ENCODE peak calls at places on chromosome 10, in six cellular contexts. R, N, G, K, J and T are unnamed samples.
A peak's percentile ranks its signal among the peaks of the same experiment; 100 is the strongest.

GRCh38 chr10:49220679-49221078 is 32.5 kb upstream of the TMEM273 start:
- DNase-seq in N (no peak), J (no peak), K (no peak), G (no peak), R (no peak), T (no peak)

GRCh38 chr10:29554660-29555059 is 80.1 kb downstream of the SVIL start:
- DNase-seq in K (no peak), N (peak; percentile 43), G (peak; percentile 81), R (no peak), J (peak; percentile 60), T (no peak)

GRCh38 chr10:98168147-98168546 is 33.7 kb downstream of the R3HCC1L start:
- DNase-seq in R (no peak), G (no peak), N (no peak), K (no peak), J (peak; percentile 9), T (no peak)

GRCh38 chr10:16777473-16778370 is 39.5 kb downstream of the RSU1 start:
- DNase-seq in G (peak; percentile 64), N (peak; percentile 63), R (peak; percentile 79), K (no peak), J (peak; percentile 64), T (peak; percentile 64)

GRCh38 chr10:93299606-93300353 is 182.4 kb downstream of the MYOF start:
- DNase-seq in K (no peak), R (peak; percentile 29), J (no peak), G (no peak), N (peak; percentile 74), T (no peak)

GRCh38 chr10:60140681-60141632 is 234.6 kb upstream of the CCDC6 start:
- DNase-seq in J (peak; percentile 97), K (peak; percentile 84), G (peak; percentile 90), R (peak; percentile 57), N (peak; percentile 13), T (peak; percentile 77)

GRCh38 chr10:47035447-47036337 is 124.5 kb downstream of the PTPN20 start:
- DNase-seq in R (no peak), N (no peak), K (no peak), J (no peak), G (no peak), T (no peak)

GRCh38 chr10:107701947-107702346 is 537.4 kb upstream of the SORCS1 start:
- DNase-seq in N (peak; percentile 7), R (no peak), J (peak; percentile 3), G (peak; percentile 21), K (no peak), T (no peak)

GRCh38 chr10:78977761-78978305 is 90.9 kb upstream of the ZMIZ1 start:
- DNase-seq in G (peak; percentile 97), N (peak; percentile 79), K (no peak), J (peak; percentile 48), R (peak; percentile 71), T (no peak)

GRCh38 chr10:36381748-36382147 is 739.7 kb upstream of the FZD8 start:
- DNase-seq in K (no peak), N (no peak), J (no peak), R (no peak), G (no peak), T (no peak)

GRCh38 chr10:77310288-77310687 is 327.3 kb downstream of the KCNMA1 start:
- DNase-seq in G (no peak), N (no peak), J (peak; percentile 41), R (no peak), K (no peak), T (no peak)

GRCh38 chr10:326350-326749 is 191.1 kb downstream of the ZMYND11 start:
- DNase-seq in G (peak; percentile 58), N (no peak), K (no peak), R (no peak), J (no peak), T (no peak)

GRCh38 chr10:22662693-22663330 is 51.6 kb downstream of the PIP4K2A start:
- DNase-seq in K (no peak), R (no peak), J (no peak), N (no peak), G (no peak), T (no peak)

GRCh38 chr10:131673396-131673795 is 227.4 kb upstream of the PPP2R2D start:
- DNase-seq in J (no peak), K (no peak), N (no peak), G (no peak), R (no peak), T (no peak)

GRCh38 chr10:77531441-77532001 is 106.1 kb downstream of the KCNMA1 start:
- DNase-seq in J (no peak), G (peak; percentile 92), R (peak; percentile 42), K (no peak), N (peak; percentile 92), T (no peak)

GRCh38 chr10:118567701-118568248 is 27.7 kb downstream of the PRLHR start:
- DNase-seq in J (no peak), G (no peak), R (no peak), N (no peak), K (no peak), T (no peak)

GRCh38 chr10:31359979-31360378 is 41.0 kb downstream of the ZEB1 start:
- DNase-seq in R (no peak), N (no peak), J (no peak), G (no peak), K (no peak), T (no peak)

GRCh38 chr10:89535185-89536012 is at the start of gene SLC16A12:
- DNase-seq in K (peak; percentile 75), R (peak; percentile 23), G (peak; percentile 33), J (peak; percentile 74), N (no peak), T (peak; percentile 59)

GRCh38 chr10:116312534-116312933 is 11.7 kb upstream of the CCDC172 start:
- DNase-seq in J (no peak), N (no peak), R (no peak), G (no peak), K (no peak), T (no peak)

GRCh38 chr10:86172296-86172695 is 194.3 kb downstream of the GRID1 start:
- DNase-seq in J (no peak), N (no peak), G (no peak), K (no peak), R (no peak), T (no peak)

GRCh38 chr10:15369642-15370211 is 1.4 kb downstream of the FAM171A1 start:
- DNase-seq in K (peak; percentile 42), G (peak; percentile 35), N (no peak), R (no peak), J (no peak), T (no peak)

GRCh38 chr10:116771101-116771705 is 28.8 kb upstream of the HSPA12A start:
- DNase-seq in J (no peak), G (peak; percentile 97), R (peak; percentile 95), N (peak; percentile 95), K (no peak), T (no peak)

GRCh38 chr10:88670497-88670896 is 6.3 kb downstream of the LIPF start:
- DNase-seq in G (no peak), J (no peak), R (no peak), K (no peak), N (no peak), T (no peak)

GRCh38 chr10:958106-958505 is 26.6 kb upstream of the LARP4B start:
- DNase-seq in K (no peak), J (no peak), N (no peak), R (no peak), G (no peak), T (no peak)

GRCh38 chr10:86315543-86315942 is 51.1 kb downstream of the GRID1 start:
- DNase-seq in K (no peak), R (no peak), N (no peak), G (no peak), J (no peak), T (no peak)

DNA sequence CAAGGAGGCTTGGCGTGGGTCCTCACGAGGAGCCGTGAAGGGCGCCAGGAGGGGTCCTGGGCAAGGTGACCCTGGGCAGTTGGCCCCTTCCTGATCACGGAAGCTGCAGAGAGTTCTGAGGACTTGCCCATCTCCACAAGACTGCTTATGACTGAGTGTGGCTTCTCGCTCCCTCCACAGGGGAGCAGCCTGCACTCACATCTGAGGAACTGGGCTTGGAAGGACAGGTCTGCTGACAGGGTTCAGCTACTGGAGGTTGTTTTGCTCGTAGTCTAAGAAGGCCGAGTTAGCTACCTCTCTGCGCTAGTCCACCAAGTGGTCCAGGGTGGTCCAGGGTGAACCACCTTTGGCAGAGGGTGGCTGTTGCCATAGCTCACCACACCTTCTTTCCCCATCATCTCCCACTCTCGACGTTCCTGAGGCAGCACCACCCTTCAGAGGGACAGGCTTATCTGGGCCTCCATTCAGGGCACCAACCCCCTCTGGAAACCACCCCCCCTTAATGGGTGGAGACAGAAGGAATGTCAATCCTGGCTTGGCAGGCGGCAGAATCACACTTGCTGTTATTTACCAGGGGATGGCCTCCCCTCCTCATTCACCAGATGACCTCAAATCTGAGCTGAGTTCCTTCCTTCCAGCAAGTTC is 38.2 kb downstream of the FAM53B start:
- DNase-seq in N (no peak), J (peak; percentile 44), G (no peak), R (no peak), K (no peak), T (no peak)
- H2BK5ac ChIP-seq in N (no peak overlapping the region), J (no peak overlapping the region), G (no peak overlapping the region), R (no peak overlapping the region), K (no peak overlapping the region), T (no peak overlapping the region)

GRCh38 chr10:28381465-28381864 is 78.6 kb upstream of the MPP7 start:
- DNase-seq in K (no peak), G (no peak), R (no peak), J (no peak), N (no peak), T (no peak)
- H2BK5ac ChIP-seq in K (no peak overlapping the region), G (no peak overlapping the region), R (no peak overlapping the region), J (no peak overlapping the region), N (no peak overlapping the region), T (no peak overlapping the region)

GRCh38 chr10:53223846-53224245 is 451.3 kb upstream of the MBL2 start:
- DNase-seq in J (peak; percentile 53), K (peak; percentile 36), N (no peak), G (no peak), R (no peak), T (peak; percentile 49)

GRCh38 chr10:53222806-53223205 is 450.2 kb upstream of the MBL2 start:
- DNase-seq in K (no peak), N (no peak), J (no peak), R (no peak), G (no peak), T (no peak)
- H2BK5ac ChIP-seq in K (no peak overlapping the region), N (no peak overlapping the region), J (no peak overlapping the region), R (no peak overlapping the region), G (no peak overlapping the region), T (peak overlapping the region; percentile 16)

GRCh38 chr10:34808336-34808735 is 6.8 kb downstream of the PARD3 start:
- DNase-seq in K (no peak), N (no peak), G (no peak), R (no peak), J (no peak), T (no peak)
- H2BK5ac ChIP-seq in K (no peak overlapping the region), N (no peak overlapping the region), G (no peak overlapping the region), R (no peak overlapping the region), J (no peak overlapping the region), T (no peak overlapping the region)